ENCODE peak calls at places on chromosomes 6 and 20, in eight cellular contexts. One of them, this sample, is unnamed.

GRCh38 chr6:90227165-90227564 is 69.5 kb downstream of the BACH2 start:
- DNase-seq in OCI-LY7: no peak
- DNase-seq in fibroblast of villous mesenchyme: no peak
- DNase-seq in AG10803: no peak
- DNase-seq in endothelial cell: no peak
- DNase-seq in neural progenitor cell: peak; percentile 43
- DNase-seq in Panc1: no peak
- DNase-seq in psoas muscle: no peak
- DNase-seq in this sample: no peak

GRCh38 chr20:911882-912600 is 4.1 kb downstream of the ANGPT4 start:
- DNase-seq in OCI-LY7: peak; percentile 22
- DNase-seq in fibroblast of villous mesenchyme: no peak
- DNase-seq in AG10803: no peak
- DNase-seq in endothelial cell: no peak
- DNase-seq in neural progenitor cell: no peak
- DNase-seq in Panc1: no peak
- DNase-seq in psoas muscle: no peak
- DNase-seq in this sample: no peak

GRCh38 chr20:13953227-13953626 is 37.2 kb downstream of the SEL1L2 start:
- DNase-seq in OCI-LY7: no peak
- DNase-seq in fibroblast of villous mesenchyme: no peak
- DNase-seq in AG10803: no peak
- DNase-seq in endothelial cell: no peak
- DNase-seq in neural progenitor cell: peak; percentile 21
- DNase-seq in Panc1: no peak
- DNase-seq in psoas muscle: no peak
- DNase-seq in this sample: no peak

GRCh38 chr6:5466459-5466858 is 205.1 kb downstream of the FARS2 start:
- DNase-seq in OCI-LY7: no peak
- DNase-seq in fibroblast of villous mesenchyme: peak; percentile 73
- DNase-seq in AG10803: peak; percentile 73
- DNase-seq in endothelial cell: no peak
- DNase-seq in neural progenitor cell: no peak
- DNase-seq in Panc1: no peak
- DNase-seq in psoas muscle: no peak
- DNase-seq in this sample: peak; percentile 62

GRCh38 chr20:56400001-56400640 is 7.7 kb downstream of the CSTF1 start:
- DNase-seq in OCI-LY7: peak; percentile 66
- DNase-seq in fibroblast of villous mesenchyme: peak; percentile 83
- DNase-seq in AG10803: peak; percentile 80
- DNase-seq in endothelial cell: peak; percentile 65
- DNase-seq in neural progenitor cell: peak; percentile 76
- DNase-seq in Panc1: peak; percentile 33
- DNase-seq in psoas muscle: no peak
- DNase-seq in this sample: peak; percentile 69

GRCh38 chr6:131635384-131636340 is 1.4 kb upstream of the ENPP3 start:
- DNase-seq in OCI-LY7: peak; percentile 66
- DNase-seq in fibroblast of villous mesenchyme: no peak
- DNase-seq in AG10803: no peak
- DNase-seq in endothelial cell: no peak
- DNase-seq in neural progenitor cell: no peak
- DNase-seq in Panc1: no peak
- DNase-seq in psoas muscle: no peak
- DNase-seq in this sample: no peak

GRCh38 chr20:63898882-63899558 is 4.1 kb downstream of the DNAJC5 start:
- DNase-seq in OCI-LY7: no peak
- DNase-seq in fibroblast of villous mesenchyme: no peak
- DNase-seq in AG10803: no peak
- DNase-seq in endothelial cell: no peak
- DNase-seq in neural progenitor cell: no peak
- DNase-seq in Panc1: no peak
- DNase-seq in psoas muscle: no peak
- DNase-seq in this sample: no peak

GRCh38 chr6:3330199-3330598 is 71.5 kb downstream of the PSMG4 start:
- DNase-seq in OCI-LY7: no peak
- DNase-seq in fibroblast of villous mesenchyme: no peak
- DNase-seq in AG10803: no peak
- DNase-seq in endothelial cell: no peak
- DNase-seq in neural progenitor cell: no peak
- DNase-seq in Panc1: no peak
- DNase-seq in psoas muscle: no peak
- DNase-seq in this sample: no peak

GRCh38 chr6:136989591-136990578 is 54.9 kb downstream of the IL20RA start:
- DNase-seq in OCI-LY7: no peak
- DNase-seq in fibroblast of villous mesenchyme: no peak
- DNase-seq in AG10803: no peak
- DNase-seq in endothelial cell: peak; percentile 24
- DNase-seq in neural progenitor cell: peak; percentile 58
- DNase-seq in Panc1: no peak
- DNase-seq in psoas muscle: no peak
- DNase-seq in this sample: no peak

GRCh38 chr20:51362254-51362653 is 180.3 kb downstream of the NFATC2 start:
- DNase-seq in OCI-LY7: no peak
- DNase-seq in fibroblast of villous mesenchyme: no peak
- DNase-seq in AG10803: no peak
- DNase-seq in endothelial cell: no peak
- DNase-seq in neural progenitor cell: no peak
- DNase-seq in Panc1: no peak
- DNase-seq in psoas muscle: no peak
- DNase-seq in this sample: no peak

GRCh38 chr6:23611776-23612381 is 514.1 kb upstream of the NRSN1 start:
- DNase-seq in OCI-LY7: no peak
- DNase-seq in fibroblast of villous mesenchyme: no peak
- DNase-seq in AG10803: no peak
- DNase-seq in endothelial cell: no peak
- DNase-seq in neural progenitor cell: no peak
- DNase-seq in Panc1: no peak
- DNase-seq in psoas muscle: no peak
- DNase-seq in this sample: no peak

GRCh38 chr6:144500886-144501285 is 215.8 kb downstream of the UTRN start:
- DNase-seq in OCI-LY7: no peak
- DNase-seq in fibroblast of villous mesenchyme: no peak
- DNase-seq in AG10803: no peak
- DNase-seq in endothelial cell: no peak
- DNase-seq in neural progenitor cell: no peak
- DNase-seq in Panc1: no peak
- DNase-seq in psoas muscle: no peak
- DNase-seq in this sample: no peak

GRCh38 chr6:134315974-134316391 is 1.9 kb downstream of the SGK1 start:
- DNase-seq in OCI-LY7: no peak
- DNase-seq in fibroblast of villous mesenchyme: no peak
- DNase-seq in AG10803: no peak
- DNase-seq in endothelial cell: no peak
- DNase-seq in neural progenitor cell: no peak
- DNase-seq in Panc1: no peak
- DNase-seq in psoas muscle: no peak
- DNase-seq in this sample: no peak

GRCh38 chr6:149118737-149119653 is 198.5 kb upstream of the TAB2 start:
- DNase-seq in OCI-LY7: no peak
- DNase-seq in fibroblast of villous mesenchyme: no peak
- DNase-seq in AG10803: no peak
- DNase-seq in endothelial cell: no peak
- DNase-seq in neural progenitor cell: no peak
- DNase-seq in Panc1: no peak
- DNase-seq in psoas muscle: no peak
- DNase-seq in this sample: no peak

GRCh38 chr6:28443112-28443773 is at the start of gene ZSCAN23:
- DNase-seq in OCI-LY7: no peak
- DNase-seq in fibroblast of villous mesenchyme: peak; percentile 80
- DNase-seq in AG10803: peak; percentile 86
- DNase-seq in endothelial cell: peak; percentile 79
- DNase-seq in neural progenitor cell: peak; percentile 89
- DNase-seq in Panc1: peak; percentile 20
- DNase-seq in psoas muscle: peak; percentile 76
- DNase-seq in this sample: peak; percentile 80

GRCh38 chr20:8330316-8330784 is 198.3 kb downstream of the PLCB1 start:
- DNase-seq in OCI-LY7: no peak
- DNase-seq in fibroblast of villous mesenchyme: peak; percentile 28
- DNase-seq in AG10803: no peak
- DNase-seq in endothelial cell: no peak
- DNase-seq in neural progenitor cell: no peak
- DNase-seq in Panc1: no peak
- DNase-seq in psoas muscle: no peak
- DNase-seq in this sample: no peak

GRCh38 chr20:39533858-39534257 is 571.7 kb downstream of the DHX35 start:
- DNase-seq in OCI-LY7: no peak
- DNase-seq in fibroblast of villous mesenchyme: no peak
- DNase-seq in AG10803: no peak
- DNase-seq in endothelial cell: no peak
- DNase-seq in neural progenitor cell: no peak
- DNase-seq in Panc1: no peak
- DNase-seq in psoas muscle: no peak
- DNase-seq in this sample: no peak

GRCh38 chr20:61808497-61808896 is 257.2 kb downstream of the TAF4 start:
- DNase-seq in OCI-LY7: no peak
- DNase-seq in fibroblast of villous mesenchyme: no peak
- DNase-seq in AG10803: no peak
- DNase-seq in endothelial cell: no peak
- DNase-seq in neural progenitor cell: no peak
- DNase-seq in Panc1: no peak
- DNase-seq in psoas muscle: no peak
- DNase-seq in this sample: no peak

GRCh38 chr20:58225490-58226200 is 2.8 kb downstream of the ANKRD60 start:
- DNase-seq in OCI-LY7: no peak
- DNase-seq in fibroblast of villous mesenchyme: no peak
- DNase-seq in AG10803: peak; percentile 25
- DNase-seq in endothelial cell: no peak
- DNase-seq in neural progenitor cell: no peak
- DNase-seq in Panc1: no peak
- DNase-seq in psoas muscle: no peak
- DNase-seq in this sample: no peak

GRCh38 chr6:34555328-34555727 is 801 bp downstream of the SPDEF start:
- DNase-seq in OCI-LY7: no peak
- DNase-seq in fibroblast of villous mesenchyme: no peak
- DNase-seq in AG10803: no peak
- DNase-seq in endothelial cell: no peak
- DNase-seq in neural progenitor cell: no peak
- DNase-seq in Panc1: no peak
- DNase-seq in psoas muscle: no peak
- DNase-seq in this sample: no peak

GRCh38 chr6:37222125-37222967 is 35.2 kb upstream of the TBC1D22B start:
- DNase-seq in OCI-LY7: peak; percentile 79
- DNase-seq in fibroblast of villous mesenchyme: peak; percentile 89
- DNase-seq in AG10803: peak; percentile 64
- DNase-seq in endothelial cell: peak; percentile 79
- DNase-seq in neural progenitor cell: peak; percentile 97
- DNase-seq in Panc1: no peak
- DNase-seq in psoas muscle: peak; percentile 66
- DNase-seq in this sample: no peak

GRCh38 chr6:79607000-79607399 is 24.1 kb upstream of the SH3BGRL2 start:
- DNase-seq in OCI-LY7: no peak
- DNase-seq in fibroblast of villous mesenchyme: peak; percentile 78
- DNase-seq in AG10803: no peak
- DNase-seq in endothelial cell: no peak
- DNase-seq in neural progenitor cell: no peak
- DNase-seq in Panc1: no peak
- DNase-seq in psoas muscle: no peak
- DNase-seq in this sample: no peak

GRCh38 chr6:149846321-149846720 is 17.8 kb downstream of the LRP11 start:
- DNase-seq in OCI-LY7: no peak
- DNase-seq in fibroblast of villous mesenchyme: peak; percentile 79
- DNase-seq in AG10803: peak; percentile 82
- DNase-seq in endothelial cell: no peak
- DNase-seq in neural progenitor cell: no peak
- DNase-seq in Panc1: no peak
- DNase-seq in psoas muscle: peak; percentile 58
- DNase-seq in this sample: no peak

GRCh38 chr6:122098091-122098769 is 301.2 kb upstream of the HSF2 start:
- DNase-seq in OCI-LY7: no peak
- DNase-seq in fibroblast of villous mesenchyme: peak; percentile 37
- DNase-seq in AG10803: no peak
- DNase-seq in endothelial cell: no peak
- DNase-seq in neural progenitor cell: no peak
- DNase-seq in Panc1: no peak
- DNase-seq in psoas muscle: no peak
- DNase-seq in this sample: no peak
- TF ChIP-seq CTCF in OCI-LY7: no peak
- TF ChIP-seq CTCF in fibroblast of villous mesenchyme: no peak
- TF ChIP-seq CTCF in AG10803: no peak
- TF ChIP-seq CTCF in endothelial cell: no peak
- TF ChIP-seq CTCF in neural progenitor cell: no peak
- TF ChIP-seq CTCF in Panc1: no peak
- TF ChIP-seq CTCF in psoas muscle: no peak
- TF ChIP-seq CTCF in this sample: no peak

GRCh38 chr20:9978395-9979004 is 56.3 kb upstream of the ANKEF1 start:
- DNase-seq in OCI-LY7: peak; percentile 72
- DNase-seq in fibroblast of villous mesenchyme: peak; percentile 88
- DNase-seq in AG10803: peak; percentile 91
- DNase-seq in endothelial cell: peak; percentile 38
- DNase-seq in neural progenitor cell: peak; percentile 80
- DNase-seq in Panc1: peak; percentile 84
- DNase-seq in psoas muscle: no peak
- DNase-seq in this sample: peak; percentile 76
- TF ChIP-seq CTCF in OCI-LY7: peak; percentile 89
- TF ChIP-seq CTCF in fibroblast of villous mesenchyme: peak; percentile 78
- TF ChIP-seq CTCF in AG10803: peak; percentile 89
- TF ChIP-seq CTCF in endothelial cell: peak; percentile 55
- TF ChIP-seq CTCF in neural progenitor cell: peak; percentile 87
- TF ChIP-seq CTCF in Panc1: peak; percentile 70
- TF ChIP-seq CTCF in psoas muscle: peak; percentile 74
- TF ChIP-seq CTCF in this sample: peak; percentile 62

GRCh38 chr20:34115232-34115631 is 3.2 kb upstream of the EIF2S2 start:
- DNase-seq in OCI-LY7: no peak
- DNase-seq in fibroblast of villous mesenchyme: no peak
- DNase-seq in AG10803: no peak
- DNase-seq in endothelial cell: no peak
- DNase-seq in neural progenitor cell: no peak
- DNase-seq in Panc1: no peak
- DNase-seq in psoas muscle: no peak
- DNase-seq in this sample: no peak
- TF ChIP-seq CTCF in OCI-LY7: no peak
- TF ChIP-seq CTCF in fibroblast of villous mesenchyme: no peak
- TF ChIP-seq CTCF in AG10803: no peak
- TF ChIP-seq CTCF in endothelial cell: no peak
- TF ChIP-seq CTCF in neural progenitor cell: no peak
- TF ChIP-seq CTCF in Panc1: no peak
- TF ChIP-seq CTCF in psoas muscle: no peak
- TF ChIP-seq CTCF in this sample: no peak

DNA sequence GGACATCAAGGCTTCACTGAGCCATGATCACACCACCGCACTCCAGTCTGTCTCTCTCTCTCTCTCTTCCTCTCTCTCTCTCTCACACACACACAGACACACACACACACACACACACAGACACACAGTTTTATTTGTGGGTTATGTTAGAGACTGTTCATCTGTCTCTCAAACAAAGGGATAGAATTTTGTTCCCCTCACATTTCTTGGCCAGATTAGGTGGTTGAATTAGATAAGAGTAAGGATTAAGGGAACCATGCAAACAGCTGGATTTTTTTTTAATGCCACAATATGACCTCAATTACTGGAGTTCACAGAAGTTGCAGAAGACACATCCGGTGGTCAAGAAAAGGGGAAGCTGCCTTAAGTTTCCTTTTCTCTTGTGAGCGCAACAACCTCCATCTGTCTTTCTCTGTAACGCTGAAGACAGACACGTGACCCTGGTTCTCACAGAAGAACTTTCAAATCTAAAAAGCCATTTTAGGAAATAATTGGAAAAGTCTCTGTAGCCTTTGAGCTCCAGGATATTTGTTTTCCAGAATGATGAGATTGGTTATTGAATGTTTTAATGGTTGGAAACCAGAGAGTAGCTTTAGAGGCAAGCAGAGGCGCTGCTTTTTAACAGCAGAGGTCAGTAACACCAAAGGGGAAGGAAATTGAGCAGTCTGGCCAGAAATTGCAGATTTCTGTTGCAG is 33.0 kb upstream of the LGSN start:
- DNase-seq in OCI-LY7: peak; percentile 89
- DNase-seq in fibroblast of villous mesenchyme: peak; percentile 78
- DNase-seq in AG10803: peak; percentile 17
- DNase-seq in endothelial cell: peak; percentile 15
- DNase-seq in neural progenitor cell: peak; percentile 57
- DNase-seq in Panc1: no peak
- DNase-seq in psoas muscle: no peak
- DNase-seq in this sample: no peak
- TF ChIP-seq CTCF in OCI-LY7: peak; percentile 88
- TF ChIP-seq CTCF in fibroblast of villous mesenchyme: peak; percentile 67
- TF ChIP-seq CTCF in AG10803: peak; percentile 55
- TF ChIP-seq CTCF in endothelial cell: no peak
- TF ChIP-seq CTCF in neural progenitor cell: peak; percentile 69
- TF ChIP-seq CTCF in Panc1: peak; percentile 66
- TF ChIP-seq CTCF in psoas muscle: peak; percentile 62
- TF ChIP-seq CTCF in this sample: peak; percentile 50

This sample was measured in HFF-Myc.